ENCODE peak calls at places on chromosomes 4 and X, in five cellular contexts. K, B, R, E and Z are unnamed samples.

GRCh38 chr4:12403175-12403574 is 974.5 kb upstream of the HS3ST1 start:
- DNase-seq in K (no peak), B (no peak), R (no peak), E (no peak), Z (no peak)

GRCh38 chrX:27591938-27592337 is 1.8 kb downstream of the DCAF8L2 start:
- DNase-seq in K (no peak), B (no peak), R (no peak), E (no peak), Z (peak; percentile 14)

GRCh38 chr4:39893693-39894072 is 84.0 kb downstream of the PDS5A start:
- DNase-seq in K (no peak), B (no peak), R (no peak), E (no peak), Z (no peak)

GRCh38 chrX:52979568-52979967 is 21.2 kb upstream of the FAM156A start:
- DNase-seq in K (no peak), B (no peak), R (no peak), E (no peak), Z (no peak)

GRCh38 chr4:158801066-158801465 is 32.2 kb downstream of the FNIP2 start:
- DNase-seq in K (peak; percentile 16), B (no peak), R (no peak), E (no peak), Z (no peak)

GRCh38 chr4:186845137-186845842 is 121.6 kb upstream of the FAT1 start:
- DNase-seq in K (peak; percentile 46), B (no peak), R (peak; percentile 83), E (peak; percentile 97), Z (no peak)

GRCh38 chr4:6134612-6135220 is 65.6 kb downstream of the JAKMIP1 start:
- DNase-seq in K (peak; percentile 28), B (no peak), R (no peak), E (no peak), Z (no peak)

GRCh38 chrX:104419211-104419610 is 146.8 kb upstream of the IL1RAPL2 start:
- DNase-seq in K (peak; percentile 76), B (no peak), R (no peak), E (peak; percentile 83), Z (no peak)

GRCh38 chr4:2280531-2281300 is 18.8 kb upstream of the MXD4 start:
- DNase-seq in K (no peak), B (no peak), R (no peak), E (no peak), Z (peak; percentile 9)

GRCh38 chr4:122576261-122577188 is 44.3 kb downstream of the IL21 start:
- DNase-seq in K (peak; percentile 74), B (no peak), R (peak; percentile 25), E (peak; percentile 39), Z (no peak)

GRCh38 chr4:141002323-141002805 is 130.9 kb downstream of the RNF150 start:
- DNase-seq in K (no peak), B (no peak), R (peak; percentile 42), E (peak; percentile 94), Z (no peak)

GRCh38 chrX:101429934-101430333 is 21.9 kb downstream of the HNRNPH2 start:
- DNase-seq in K (no peak), B (no peak), R (no peak), E (peak; percentile 66), Z (no peak)

GRCh38 chr4:83489711-83490326 is 4.9 kb upstream of the ABRAXAS1 start:
- DNase-seq in K (no peak), B (no peak), R (no peak), E (no peak), Z (no peak)

GRCh38 chr4:122666527-122667245 is 45.8 kb upstream of the IL21 start:
- DNase-seq in K (peak; percentile 88), B (no peak), R (peak; percentile 96), E (peak; percentile 96), Z (no peak)

GRCh38 chr4:127920521-127920920 is 39.8 kb downstream of the PLK4 start:
- DNase-seq in K (no peak), B (no peak), R (no peak), E (no peak), Z (no peak)

GRCh38 chr4:186536285-186536684 is 19.1 kb downstream of the MTNR1A start:
- DNase-seq in K (no peak), B (no peak), R (no peak), E (no peak), Z (no peak)

GRCh38 chrX:56803849-56804681 is 75.0 kb downstream of the NBDY start:
- DNase-seq in K (no peak), B (no peak), R (no peak), E (no peak), Z (no peak)

GRCh38 chrX:149641432-149641831 is 9.8 kb upstream of the TMEM185A start:
- DNase-seq in K (no peak), B (no peak), R (no peak), E (no peak), Z (no peak)

GRCh38 chrX:119784747-119785446 is 6.5 kb downstream of the RPL39 start:
- DNase-seq in K (peak; percentile 47), B (no peak), R (no peak), E (peak; percentile 11), Z (peak; percentile 48)

GRCh38 chr4:153222162-153222789 is 18.0 kb downstream of the TRIM2 start:
- DNase-seq in K (peak; percentile 80), B (no peak), R (no peak), E (peak; percentile 84), Z (peak; percentile 34)

GRCh38 chr4:40247350-40247749 is 50.5 kb downstream of the RHOH start:
- DNase-seq in K (no peak), B (no peak), R (no peak), E (no peak), Z (no peak)

GRCh38 chr4:650951-651883 is 22.9 kb downstream of the ATP5ME start:
- DNase-seq in K (no peak), B (no peak), R (no peak), E (no peak), Z (no peak)

GRCh38 chr4:127224556-127224955 is 408.2 kb upstream of the INTU start:
- DNase-seq in K (no peak), B (no peak), R (no peak), E (no peak), Z (no peak)

GRCh38 chr4:115851918-115852766 is 738.7 kb upstream of the NDST4 start:
- DNase-seq in K (peak; percentile 71), B (peak; percentile 47), R (no peak), E (peak; percentile 17), Z (peak; percentile 61)

GRCh38 chrX:107107459-107107858 is 11.2 kb downstream of the RBM41 start:
- DNase-seq in K (no peak), B (no peak), R (no peak), E (peak; percentile 35), Z (no peak)

GRCh38 chr4:56505269-56506109 is at the start of gene ARL9:
- DNase-seq in K (peak; percentile 44), B (peak; percentile 18), R (peak; percentile 5), E (peak; percentile 63), Z (peak; percentile 56)

GRCh38 chr4:86652332-86652932 is 58.3 kb downstream of the PTPN13 start:
- DNase-seq in K (no peak), B (no peak), R (no peak), E (no peak), Z (no peak)

GRCh38 chr4:117957570-117957969 is 76.7 kb upstream of the NDST3 start:
- DNase-seq in K (no peak), B (no peak), R (no peak), E (no peak), Z (no peak)

DNA sequence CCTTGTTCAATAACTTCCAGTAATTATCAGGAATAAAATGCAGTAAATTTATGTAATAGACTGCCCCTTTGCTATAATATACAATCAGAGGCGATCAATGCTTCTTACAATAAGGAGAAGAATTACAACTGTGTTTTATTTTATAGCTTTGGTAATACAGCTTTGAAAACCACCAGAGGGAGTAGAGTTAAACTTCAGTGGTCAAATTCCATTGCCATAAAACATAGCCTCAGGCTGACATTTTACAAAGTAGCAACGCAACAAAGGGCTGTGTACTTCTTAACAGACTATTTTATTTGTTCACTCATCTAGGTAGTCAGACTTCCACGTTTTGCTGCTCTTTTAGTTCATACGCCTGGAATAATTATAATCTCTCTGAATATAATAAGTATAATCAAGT is 58.5 kb downstream of the TEX13C start:
- DNase-seq in K (peak; percentile 11), B (no peak), R (no peak), E (no peak), Z (no peak)
- TF ChIP-seq CTCF in K (no peak), B (peak; percentile 23), R (no peak), E (no peak), Z (no peak)

GRCh38 chr4:166577639-166578038 is 656.7 kb downstream of the SPOCK3 start:
- DNase-seq in K (no peak), B (no peak), R (no peak), E (no peak), Z (no peak)
- TF ChIP-seq CTCF in K (no peak), B (no peak), R (no peak), E (no peak), Z (no peak)

DNA sequence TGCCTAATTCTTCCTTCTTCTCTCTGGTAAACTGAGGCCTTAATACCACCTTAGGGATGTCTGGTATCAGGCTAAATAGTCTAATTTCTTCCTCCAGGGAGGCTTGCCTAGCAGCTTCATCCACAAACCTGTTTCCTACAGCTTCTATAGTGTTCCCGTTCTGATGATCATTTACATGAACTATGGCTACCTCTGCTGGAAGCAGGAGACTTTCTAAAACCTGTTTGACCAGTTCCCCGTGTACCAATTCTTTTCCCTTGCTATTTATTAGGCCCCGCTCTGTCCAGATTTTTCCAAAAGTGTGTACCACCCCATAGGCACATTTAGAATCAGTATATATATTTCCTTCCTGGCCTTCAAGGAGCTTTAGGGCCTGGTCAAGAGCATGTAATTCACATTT is 5.8 kb upstream of the USP38 start:
- DNase-seq in K (no peak), B (no peak), R (no peak), E (no peak), Z (no peak)
- TF ChIP-seq CTCF in K (no peak), B (no peak), R (no peak), E (no peak), Z (no peak)

GRCh38 chr4:87717276-87718031 is 67.4 kb downstream of the DMP1 start:
- DNase-seq in K (peak; percentile 27), B (no peak), R (no peak), E (peak; percentile 3), Z (no peak)

GRCh38 chr4:87718221-87718620 is 68.1 kb downstream of the DMP1 start:
- DNase-seq in K (no peak), B (no peak), R (no peak), E (no peak), Z (no peak)

GRCh38 chr4:87720094-87720691 is 70.1 kb downstream of the DMP1 start:
- DNase-seq in K (no peak), B (no peak), R (no peak), E (no peak), Z (no peak)

GRCh38 chr4:87716350-87717041 is 66.4 kb downstream of the DMP1 start:
- DNase-seq in K (no peak), B (no peak), R (no peak), E (peak; percentile 3), Z (no peak)
- TF ChIP-seq CTCF in K (no peak), B (no peak), R (no peak), E (no peak), Z (no peak)